ENCODE peak calls at places on chromosome 20, in nine cellular contexts. One of them, this sample, is unnamed.

GRCh38 chr20:46220808-46221207 is 87.5 kb downstream of the CDH22 start:
- DNase-seq in HFFc6: no peak
- DNase-seq in neural progenitor cell: peak; percentile 95
- DNase-seq in heart left ventricle: no peak
- DNase-seq in body of pancreas: peak; percentile 59
- DNase-seq in endodermal cell: peak; percentile 88
- DNase-seq in D721Med: no peak
- DNase-seq in upper lobe of right lung: no peak
- DNase-seq in breast epithelium: no peak
- DNase-seq in this sample: peak; percentile 60

GRCh38 chr20:59794555-59794954 is 138.9 kb downstream of the SYCP2 start:
- DNase-seq in HFFc6: no peak
- DNase-seq in upper lobe of right lung: no peak
- DNase-seq in breast epithelium: no peak
- DNase-seq in D721Med: no peak
- DNase-seq in heart left ventricle: no peak
- DNase-seq in neural progenitor cell: no peak
- DNase-seq in endodermal cell: no peak
- DNase-seq in body of pancreas: no peak
- DNase-seq in this sample: no peak

GRCh38 chr20:58670659-58671058 is 19.6 kb downstream of the STX16 start:
- DNase-seq in body of pancreas: no peak
- DNase-seq in endodermal cell: no peak
- DNase-seq in neural progenitor cell: no peak
- DNase-seq in D721Med: no peak
- DNase-seq in heart left ventricle: no peak
- DNase-seq in breast epithelium: no peak
- DNase-seq in HFFc6: no peak
- DNase-seq in upper lobe of right lung: no peak
- DNase-seq in this sample: no peak

GRCh38 chr20:41030536-41031242 is 2.1 kb downstream of the TOP1 start:
- DNase-seq in HFFc6: peak; percentile 28
- DNase-seq in breast epithelium: no peak
- DNase-seq in D721Med: no peak
- DNase-seq in body of pancreas: no peak
- DNase-seq in heart left ventricle: no peak
- DNase-seq in upper lobe of right lung: no peak
- DNase-seq in endodermal cell: no peak
- DNase-seq in neural progenitor cell: no peak
- DNase-seq in this sample: no peak

GRCh38 chr20:41232971-41233926 is 84.3 kb downstream of the ZHX3 start:
- DNase-seq in body of pancreas: no peak
- DNase-seq in neural progenitor cell: no peak
- DNase-seq in endodermal cell: no peak
- DNase-seq in upper lobe of right lung: no peak
- DNase-seq in heart left ventricle: no peak
- DNase-seq in breast epithelium: no peak
- DNase-seq in HFFc6: peak; percentile 91
- DNase-seq in D721Med: no peak
- DNase-seq in this sample: no peak

GRCh38 chr20:51092238-51092822 is 69.4 kb upstream of the KCNG1 start:
- DNase-seq in neural progenitor cell: peak; percentile 41
- DNase-seq in endodermal cell: peak; percentile 77
- DNase-seq in HFFc6: no peak
- DNase-seq in D721Med: no peak
- DNase-seq in upper lobe of right lung: no peak
- DNase-seq in breast epithelium: no peak
- DNase-seq in body of pancreas: no peak
- DNase-seq in heart left ventricle: no peak
- DNase-seq in this sample: no peak

GRCh38 chr20:20683922-20684321 is 28.5 kb downstream of the RALGAPA2 start:
- DNase-seq in D721Med: no peak
- DNase-seq in upper lobe of right lung: no peak
- DNase-seq in endodermal cell: no peak
- DNase-seq in body of pancreas: no peak
- DNase-seq in heart left ventricle: no peak
- DNase-seq in HFFc6: no peak
- DNase-seq in breast epithelium: no peak
- DNase-seq in neural progenitor cell: no peak
- DNase-seq in this sample: no peak

GRCh38 chr20:57568960-57569359 is 8.1 kb downstream of the PCK1 start:
- DNase-seq in body of pancreas: no peak
- DNase-seq in D721Med: no peak
- DNase-seq in HFFc6: no peak
- DNase-seq in upper lobe of right lung: no peak
- DNase-seq in heart left ventricle: no peak
- DNase-seq in endodermal cell: no peak
- DNase-seq in breast epithelium: no peak
- DNase-seq in neural progenitor cell: no peak
- DNase-seq in this sample: no peak

GRCh38 chr20:22438926-22439325 is 145.4 kb downstream of the FOXA2 start:
- DNase-seq in heart left ventricle: no peak
- DNase-seq in body of pancreas: no peak
- DNase-seq in upper lobe of right lung: no peak
- DNase-seq in breast epithelium: no peak
- DNase-seq in neural progenitor cell: peak; percentile 28
- DNase-seq in HFFc6: no peak
- DNase-seq in D721Med: no peak
- DNase-seq in endodermal cell: peak; percentile 70
- DNase-seq in this sample: no peak

GRCh38 chr20:36847009-36847709 is 28.8 kb upstream of the TLDC2 start:
- DNase-seq in HFFc6: peak; percentile 92
- DNase-seq in D721Med: peak; percentile 67
- DNase-seq in body of pancreas: peak; percentile 55
- DNase-seq in endodermal cell: peak; percentile 77
- DNase-seq in upper lobe of right lung: no peak
- DNase-seq in heart left ventricle: no peak
- DNase-seq in breast epithelium: peak; percentile 72
- DNase-seq in neural progenitor cell: peak; percentile 78
- DNase-seq in this sample: no peak

GRCh38 chr20:25462166-25462565 is 54.7 kb downstream of the GINS1 start:
- DNase-seq in endodermal cell: no peak
- DNase-seq in upper lobe of right lung: no peak
- DNase-seq in D721Med: no peak
- DNase-seq in heart left ventricle: no peak
- DNase-seq in HFFc6: no peak
- DNase-seq in body of pancreas: no peak
- DNase-seq in neural progenitor cell: no peak
- DNase-seq in breast epithelium: no peak
- DNase-seq in this sample: no peak

GRCh38 chr20:22944062-22944461 is 91.0 kb upstream of the SSTR4 start:
- DNase-seq in neural progenitor cell: no peak
- DNase-seq in body of pancreas: no peak
- DNase-seq in breast epithelium: no peak
- DNase-seq in heart left ventricle: no peak
- DNase-seq in D721Med: no peak
- DNase-seq in HFFc6: no peak
- DNase-seq in upper lobe of right lung: no peak
- DNase-seq in endodermal cell: no peak
- DNase-seq in this sample: no peak

GRCh38 chr20:4161447-4162251 is 146.3 kb upstream of the RNF24 start:
- DNase-seq in body of pancreas: peak; percentile 84
- DNase-seq in breast epithelium: peak; percentile 62
- DNase-seq in HFFc6: no peak
- DNase-seq in endodermal cell: peak; percentile 69
- DNase-seq in D721Med: no peak
- DNase-seq in heart left ventricle: no peak
- DNase-seq in neural progenitor cell: no peak
- DNase-seq in upper lobe of right lung: peak; percentile 66
- DNase-seq in this sample: no peak

GRCh38 chr20:54110041-54110440 is 39.6 kb upstream of the BCAS1 start:
- DNase-seq in heart left ventricle: no peak
- DNase-seq in HFFc6: no peak
- DNase-seq in D721Med: no peak
- DNase-seq in upper lobe of right lung: no peak
- DNase-seq in body of pancreas: no peak
- DNase-seq in endodermal cell: no peak
- DNase-seq in neural progenitor cell: no peak
- DNase-seq in breast epithelium: no peak
- DNase-seq in this sample: no peak

GRCh38 chr20:51190783-51191180 is 167.9 kb upstream of the KCNG1 start:
- DNase-seq in body of pancreas: no peak
- DNase-seq in D721Med: no peak
- DNase-seq in neural progenitor cell: no peak
- DNase-seq in breast epithelium: no peak
- DNase-seq in upper lobe of right lung: no peak
- DNase-seq in HFFc6: no peak
- DNase-seq in heart left ventricle: no peak
- DNase-seq in endodermal cell: no peak
- DNase-seq in this sample: no peak

GRCh38 chr20:3383878-3384495 is 23.5 kb downstream of the DNAAF9 start:
- DNase-seq in neural progenitor cell: no peak
- DNase-seq in endodermal cell: no peak
- DNase-seq in breast epithelium: no peak
- DNase-seq in heart left ventricle: no peak
- DNase-seq in D721Med: no peak
- DNase-seq in body of pancreas: no peak
- DNase-seq in upper lobe of right lung: no peak
- DNase-seq in HFFc6: no peak
- DNase-seq in this sample: no peak

GRCh38 chr20:46900068-46900467 is 5.4 kb downstream of the EYA2 start:
- DNase-seq in neural progenitor cell: no peak
- DNase-seq in upper lobe of right lung: no peak
- DNase-seq in breast epithelium: no peak
- DNase-seq in HFFc6: no peak
- DNase-seq in body of pancreas: no peak
- DNase-seq in heart left ventricle: no peak
- DNase-seq in endodermal cell: no peak
- DNase-seq in D721Med: no peak
- DNase-seq in this sample: no peak

GRCh38 chr20:44832724-44833123 is 22.4 kb upstream of the RIMS4 start:
- DNase-seq in heart left ventricle: no peak
- DNase-seq in upper lobe of right lung: no peak
- DNase-seq in breast epithelium: no peak
- DNase-seq in body of pancreas: no peak
- DNase-seq in endodermal cell: peak; percentile 56
- DNase-seq in D721Med: no peak
- DNase-seq in HFFc6: no peak
- DNase-seq in neural progenitor cell: no peak
- DNase-seq in this sample: peak; percentile 87

GRCh38 chr20:23049201-23049932 is at the start of gene THBD:
- DNase-seq in upper lobe of right lung: peak; percentile 88
- DNase-seq in body of pancreas: peak; percentile 67
- DNase-seq in D721Med: no peak
- DNase-seq in endodermal cell: peak; percentile 85
- DNase-seq in neural progenitor cell: peak; percentile 64
- DNase-seq in breast epithelium: peak; percentile 77
- DNase-seq in HFFc6: no peak
- DNase-seq in heart left ventricle: peak; percentile 91
- DNase-seq in this sample: peak; percentile 44

GRCh38 chr20:25126204-25126603 is 44.3 kb upstream of the VSX1 start:
- DNase-seq in D721Med: no peak
- DNase-seq in upper lobe of right lung: no peak
- DNase-seq in heart left ventricle: no peak
- DNase-seq in HFFc6: no peak
- DNase-seq in breast epithelium: no peak
- DNase-seq in neural progenitor cell: no peak
- DNase-seq in endodermal cell: no peak
- DNase-seq in body of pancreas: no peak
- DNase-seq in this sample: no peak

GRCh38 chr20:40945754-40946451 is 82.7 kb upstream of the TOP1 start:
- DNase-seq in HFFc6: peak; percentile 21
- DNase-seq in heart left ventricle: no peak
- DNase-seq in body of pancreas: peak; percentile 42
- DNase-seq in endodermal cell: peak; percentile 92
- DNase-seq in upper lobe of right lung: no peak
- DNase-seq in breast epithelium: no peak
- DNase-seq in D721Med: peak; percentile 47
- DNase-seq in neural progenitor cell: peak; percentile 87
- DNase-seq in this sample: peak; percentile 73

GRCh38 chr20:3751664-3752385 is 15.7 kb downstream of the ADISSP start:
- DNase-seq in breast epithelium: no peak
- DNase-seq in heart left ventricle: peak; percentile 84
- DNase-seq in neural progenitor cell: peak; percentile 87
- DNase-seq in D721Med: no peak
- DNase-seq in body of pancreas: peak; percentile 65
- DNase-seq in HFFc6: no peak
- DNase-seq in endodermal cell: peak; percentile 92
- DNase-seq in upper lobe of right lung: peak; percentile 84
- DNase-seq in this sample: peak; percentile 54

GRCh38 chr20:63782051-63782471 is 42.5 kb downstream of the SLC2A4RG start:
- DNase-seq in endodermal cell: no peak
- DNase-seq in neural progenitor cell: no peak
- DNase-seq in heart left ventricle: peak; percentile 58
- DNase-seq in D721Med: no peak
- DNase-seq in breast epithelium: no peak
- DNase-seq in body of pancreas: no peak
- DNase-seq in HFFc6: no peak
- DNase-seq in upper lobe of right lung: no peak
- DNase-seq in this sample: no peak
- TF ChIP-seq CTCF in endodermal cell: peak; percentile 18
- TF ChIP-seq CTCF in neural progenitor cell: no peak
- TF ChIP-seq CTCF in heart left ventricle: no peak
- TF ChIP-seq CTCF in D721Med: no peak
- TF ChIP-seq CTCF in breast epithelium: no peak
- TF ChIP-seq CTCF in body of pancreas: no peak
- TF ChIP-seq CTCF in HFFc6: peak; percentile 7
- TF ChIP-seq CTCF in upper lobe of right lung: no peak
- TF ChIP-seq CTCF in this sample: no peak

DNA sequence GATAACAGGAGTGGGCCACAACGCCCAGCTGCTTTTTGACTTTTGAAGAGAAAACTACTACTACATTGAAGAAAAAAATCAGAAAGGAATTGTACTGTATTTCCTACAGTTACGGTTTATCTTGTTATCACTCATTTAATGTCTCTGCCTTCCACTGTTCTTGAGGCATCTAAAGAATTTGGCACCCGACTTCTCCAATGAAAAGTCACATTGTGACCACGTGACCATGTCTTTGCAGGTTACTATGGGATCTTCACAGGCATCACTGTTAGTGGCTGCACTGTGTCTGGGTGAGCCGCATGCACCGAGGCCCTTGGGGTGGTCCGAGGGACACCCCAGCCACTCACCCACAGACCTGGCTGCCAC is 26.8 kb downstream of the RRBP1 start:
- DNase-seq in heart left ventricle: no peak
- DNase-seq in body of pancreas: peak; percentile 8
- DNase-seq in HFFc6: no peak
- DNase-seq in breast epithelium: no peak
- DNase-seq in D721Med: no peak
- DNase-seq in upper lobe of right lung: peak; percentile 33
- DNase-seq in neural progenitor cell: no peak
- DNase-seq in endodermal cell: peak; percentile 86
- DNase-seq in this sample: no peak
- TF ChIP-seq CTCF in heart left ventricle: no peak
- TF ChIP-seq CTCF in body of pancreas: no peak
- TF ChIP-seq CTCF in HFFc6: peak; percentile 56
- TF ChIP-seq CTCF in breast epithelium: no peak
- TF ChIP-seq CTCF in D721Med: no peak
- TF ChIP-seq CTCF in upper lobe of right lung: no peak
- TF ChIP-seq CTCF in neural progenitor cell: no peak
- TF ChIP-seq CTCF in endodermal cell: peak; percentile 17
- TF ChIP-seq CTCF in this sample: no peak

GRCh38 chr20:63177134-63177784 is 38.7 kb downstream of the YTHDF1 start:
- DNase-seq in heart left ventricle: no peak
- DNase-seq in breast epithelium: no peak
- DNase-seq in upper lobe of right lung: no peak
- DNase-seq in body of pancreas: no peak
- DNase-seq in HFFc6: no peak
- DNase-seq in D721Med: no peak
- DNase-seq in endodermal cell: peak; percentile 76
- DNase-seq in neural progenitor cell: peak; percentile 86
- DNase-seq in this sample: peak; percentile 87
- TF ChIP-seq CTCF in heart left ventricle: no peak
- TF ChIP-seq CTCF in breast epithelium: no peak
- TF ChIP-seq CTCF in upper lobe of right lung: no peak
- TF ChIP-seq CTCF in body of pancreas: no peak
- TF ChIP-seq CTCF in HFFc6: no peak
- TF ChIP-seq CTCF in D721Med: no peak
- TF ChIP-seq CTCF in endodermal cell: peak; percentile 30
- TF ChIP-seq CTCF in neural progenitor cell: peak; percentile 24
- TF ChIP-seq CTCF in this sample: peak; percentile 45

GRCh38 chr20:19647992-19648391 is 110.1 kb upstream of the RIN2 start:
- DNase-seq in neural progenitor cell: no peak
- DNase-seq in HFFc6: no peak
- DNase-seq in body of pancreas: no peak
- DNase-seq in upper lobe of right lung: no peak
- DNase-seq in breast epithelium: no peak
- DNase-seq in D721Med: no peak
- DNase-seq in heart left ventricle: no peak
- DNase-seq in endodermal cell: peak; percentile 45
- DNase-seq in this sample: no peak
- TF ChIP-seq CTCF in neural progenitor cell: no peak
- TF ChIP-seq CTCF in HFFc6: no peak
- TF ChIP-seq CTCF in body of pancreas: no peak
- TF ChIP-seq CTCF in upper lobe of right lung: no peak
- TF ChIP-seq CTCF in breast epithelium: no peak
- TF ChIP-seq CTCF in D721Med: no peak
- TF ChIP-seq CTCF in heart left ventricle: no peak
- TF ChIP-seq CTCF in endodermal cell: peak; percentile 56
- TF ChIP-seq CTCF in this sample: no peak

This sample was measured in glutamatergic neuron.